ENCODE peak calls at places on chromosome X, in eight cellular contexts. One of them, this sample, is unnamed. For H3K27me3 and H3K9me3, the result is how much of the 10 kb centered on the place peaks cover.

GRCh38 chrX:108468486-108468885 is 28.8 kb downstream of the COL4A5 start:
- DNase-seq in sigmoid colon: no peak
- DNase-seq in Panc1: no peak
- DNase-seq in SK-N-SH: no peak
- DNase-seq in HCT116: no peak
- DNase-seq in endothelial cell of umbilical vein: no peak
- DNase-seq in stomach: no peak
- DNase-seq in HepG2: no peak
- DNase-seq in this sample: no peak

GRCh38 chrX:33161829-33162228 is 49.5 kb downstream of the DMD start:
- DNase-seq in stomach: no peak
- DNase-seq in Panc1: no peak
- DNase-seq in HCT116: no peak
- DNase-seq in sigmoid colon: no peak
- DNase-seq in HepG2: no peak
- DNase-seq in endothelial cell of umbilical vein: no peak
- DNase-seq in SK-N-SH: no peak
- DNase-seq in this sample: no peak

GRCh38 chrX:35711281-35711680 is 86.9 kb upstream of the MAGEB16 start:
- DNase-seq in endothelial cell of umbilical vein: no peak
- DNase-seq in Panc1: no peak
- DNase-seq in sigmoid colon: no peak
- DNase-seq in HepG2: no peak
- DNase-seq in stomach: no peak
- DNase-seq in HCT116: no peak
- DNase-seq in SK-N-SH: no peak
- DNase-seq in this sample: no peak

GRCh38 chrX:1462596-1463251 is 10.0 kb upstream of the ASMTL start:
- DNase-seq in endothelial cell of umbilical vein: peak
- DNase-seq in SK-N-SH: no peak
- DNase-seq in HepG2: no peak
- DNase-seq in Panc1: no peak
- DNase-seq in sigmoid colon: peak
- DNase-seq in HCT116: no peak
- DNase-seq in stomach: peak
- DNase-seq in this sample: no peak

GRCh38 chrX:103477496-103477895 is 41.8 kb downstream of the RAB40A start:
- DNase-seq in sigmoid colon: no peak
- DNase-seq in endothelial cell of umbilical vein: no peak
- DNase-seq in SK-N-SH: no peak
- DNase-seq in HCT116: no peak
- DNase-seq in Panc1: no peak
- DNase-seq in stomach: no peak
- DNase-seq in HepG2: no peak
- DNase-seq in this sample: no peak

GRCh38 chrX:68910743-68911142 is 81.9 kb downstream of the EFNB1 start:
- DNase-seq in Panc1: no peak
- DNase-seq in SK-N-SH: no peak
- DNase-seq in stomach: no peak
- DNase-seq in sigmoid colon: no peak
- DNase-seq in HepG2: no peak
- DNase-seq in HCT116: no peak
- DNase-seq in endothelial cell of umbilical vein: no peak
- DNase-seq in this sample: no peak

GRCh38 chrX:105515561-105515960 is 295.1 kb upstream of the TEX13A start:
- DNase-seq in SK-N-SH: no peak
- DNase-seq in stomach: no peak
- DNase-seq in HCT116: no peak
- DNase-seq in HepG2: no peak
- DNase-seq in sigmoid colon: no peak
- DNase-seq in Panc1: no peak
- DNase-seq in endothelial cell of umbilical vein: no peak
- DNase-seq in this sample: no peak

GRCh38 chrX:133657455-133657854 is 242.2 kb upstream of the GPC4 start:
- DNase-seq in sigmoid colon: no peak
- DNase-seq in stomach: no peak
- DNase-seq in HCT116: no peak
- DNase-seq in Panc1: no peak
- DNase-seq in HepG2: no peak
- DNase-seq in endothelial cell of umbilical vein: no peak
- DNase-seq in SK-N-SH: no peak
- DNase-seq in this sample: no peak

GRCh38 chrX:8245411-8245810 is 74.3 kb upstream of the VCX2 start:
- DNase-seq in HepG2: no peak
- DNase-seq in HCT116: no peak
- DNase-seq in SK-N-SH: no peak
- DNase-seq in Panc1: no peak
- DNase-seq in endothelial cell of umbilical vein: no peak
- DNase-seq in sigmoid colon: no peak
- DNase-seq in stomach: no peak
- DNase-seq in this sample: no peak

GRCh38 chrX:123425904-123426303 is 241.8 kb downstream of the GRIA3 start:
- DNase-seq in stomach: no peak
- DNase-seq in HCT116: no peak
- DNase-seq in Panc1: no peak
- DNase-seq in sigmoid colon: no peak
- DNase-seq in endothelial cell of umbilical vein: no peak
- DNase-seq in SK-N-SH: no peak
- DNase-seq in HepG2: no peak
- DNase-seq in this sample: peak

GRCh38 chrX:15848576-15848975 is 6.0 kb downstream of the AP1S2 start:
- DNase-seq in Panc1: no peak
- DNase-seq in HCT116: no peak
- DNase-seq in SK-N-SH: no peak
- DNase-seq in sigmoid colon: no peak
- DNase-seq in stomach: no peak
- DNase-seq in endothelial cell of umbilical vein: no peak
- DNase-seq in HepG2: no peak
- DNase-seq in this sample: no peak

GRCh38 chrX:97402903-97403302 is 519.2 kb downstream of the RPA4 start:
- DNase-seq in sigmoid colon: no peak
- DNase-seq in stomach: no peak
- DNase-seq in Panc1: no peak
- DNase-seq in HCT116: no peak
- DNase-seq in SK-N-SH: no peak
- DNase-seq in HepG2: no peak
- DNase-seq in endothelial cell of umbilical vein: no peak
- DNase-seq in this sample: no peak

GRCh38 chrX:46327229-46328081 is 217.8 kb downstream of the ZNF674 start:
- DNase-seq in Panc1: no peak
- DNase-seq in stomach: peak
- DNase-seq in HepG2: peak
- DNase-seq in SK-N-SH: no peak
- DNase-seq in sigmoid colon: no peak
- DNase-seq in endothelial cell of umbilical vein: peak
- DNase-seq in HCT116: peak
- DNase-seq in this sample: no peak

GRCh38 chrX:12058087-12058486 is 80.2 kb upstream of the FRMPD4 start:
- DNase-seq in HepG2: no peak
- DNase-seq in stomach: no peak
- DNase-seq in HCT116: no peak
- DNase-seq in SK-N-SH: no peak
- DNase-seq in sigmoid colon: no peak
- DNase-seq in Panc1: no peak
- DNase-seq in endothelial cell of umbilical vein: peak
- DNase-seq in this sample: no peak

GRCh38 chrX:23699636-23700194 is 32.4 kb downstream of the PRDX4 start:
- DNase-seq in endothelial cell of umbilical vein: no peak
- DNase-seq in SK-N-SH: no peak
- DNase-seq in stomach: no peak
- DNase-seq in Panc1: no peak
- DNase-seq in HepG2: no peak
- DNase-seq in sigmoid colon: no peak
- DNase-seq in HCT116: no peak
- DNase-seq in this sample: peak

GRCh38 chrX:3250946-3251345 is 95.5 kb downstream of the MXRA5 start:
- DNase-seq in HepG2: no peak
- DNase-seq in Panc1: no peak
- DNase-seq in HCT116: no peak
- DNase-seq in endothelial cell of umbilical vein: no peak
- DNase-seq in SK-N-SH: no peak
- DNase-seq in sigmoid colon: no peak
- DNase-seq in stomach: no peak
- DNase-seq in this sample: no peak

GRCh38 chrX:20267924-20268701 is 1.4 kb upstream of the RPS6KA3 start:
- DNase-seq in endothelial cell of umbilical vein: peak
- DNase-seq in sigmoid colon: peak
- DNase-seq in HepG2: no peak
- DNase-seq in stomach: peak
- DNase-seq in SK-N-SH: peak
- DNase-seq in Panc1: no peak
- DNase-seq in HCT116: no peak
- DNase-seq in this sample: peak

GRCh38 chrX:2638279-2638678 is 52.8 kb upstream of the CD99 start:
- DNase-seq in stomach: no peak
- DNase-seq in HCT116: no peak
- DNase-seq in HepG2: no peak
- DNase-seq in sigmoid colon: no peak
- DNase-seq in SK-N-SH: no peak
- DNase-seq in endothelial cell of umbilical vein: no peak
- DNase-seq in Panc1: no peak
- DNase-seq in this sample: no peak

GRCh38 chrX:130082244-130083106 is 27.8 kb downstream of the ELF4 start:
- DNase-seq in SK-N-SH: no peak
- DNase-seq in HepG2: no peak
- DNase-seq in HCT116: no peak
- DNase-seq in endothelial cell of umbilical vein: no peak
- DNase-seq in stomach: peak
- DNase-seq in Panc1: no peak
- DNase-seq in sigmoid colon: peak
- DNase-seq in this sample: peak
- TF ChIP-seq POLR2AphosphoS5 in SK-N-SH: no peak
- TF ChIP-seq POLR2AphosphoS5 in HepG2: no peak
- TF ChIP-seq POLR2AphosphoS5 in HCT116: no peak
- TF ChIP-seq POLR2AphosphoS5 in endothelial cell of umbilical vein: no peak
- TF ChIP-seq POLR2AphosphoS5 in stomach: no peak
- TF ChIP-seq POLR2AphosphoS5 in Panc1: no peak
- TF ChIP-seq POLR2AphosphoS5 in sigmoid colon: no peak
- TF ChIP-seq POLR2AphosphoS5 in this sample: peak

DNA sequence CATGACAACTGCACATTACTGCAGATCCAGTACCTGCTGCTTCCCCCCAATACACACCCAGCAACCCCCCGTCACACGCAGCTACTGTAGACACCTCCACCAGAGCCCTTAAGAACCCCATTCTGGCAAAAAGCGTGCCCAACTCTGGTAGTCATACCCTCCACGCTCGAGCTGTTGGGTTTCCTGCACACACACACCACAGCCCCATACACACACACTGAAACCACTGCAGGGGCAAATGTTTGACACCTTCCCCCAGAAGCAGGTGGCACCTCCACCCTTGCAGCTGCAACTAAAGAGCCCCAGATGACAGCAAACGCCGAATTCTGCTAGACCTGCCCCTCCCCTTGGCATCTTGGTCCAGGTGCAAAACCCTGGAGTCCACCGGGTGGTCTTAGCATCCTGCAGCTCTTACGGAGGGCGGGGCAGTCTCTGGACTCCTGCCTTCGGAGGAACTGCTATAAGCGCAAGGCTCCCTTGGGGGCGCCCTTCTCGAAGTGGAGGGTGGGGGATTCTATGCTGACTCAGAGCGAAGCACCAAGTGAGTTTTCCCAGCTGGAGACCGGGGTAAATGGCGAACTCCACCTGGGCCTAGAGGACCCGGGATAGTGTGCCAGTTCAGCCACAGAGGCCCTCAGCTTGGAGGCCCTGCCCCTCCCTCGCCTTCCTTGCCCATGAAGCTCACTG is 1.5 kb downstream of the FRMPD3 start:
- DNase-seq in endothelial cell of umbilical vein: no peak
- DNase-seq in stomach: no peak
- DNase-seq in sigmoid colon: no peak
- DNase-seq in HepG2: no peak
- DNase-seq in HCT116: no peak
- DNase-seq in Panc1: no peak
- DNase-seq in SK-N-SH: no peak
- DNase-seq in this sample: no peak
- H3K27me3 ChIP-seq in endothelial cell of umbilical vein: under half
- H3K27me3 ChIP-seq in stomach: under half
- H3K27me3 ChIP-seq in sigmoid colon: under half
- H3K27me3 ChIP-seq in HepG2: under half
- H3K27me3 ChIP-seq in HCT116: under half
- H3K27me3 ChIP-seq in Panc1: under half
- H3K27me3 ChIP-seq in SK-N-SH: under half
- H3K27me3 ChIP-seq in this sample: under half

GRCh38 chrX:136260801-136261200 is 9.6 kb upstream of the MAP7D3 start:
- DNase-seq in Panc1: no peak
- DNase-seq in endothelial cell of umbilical vein: peak
- DNase-seq in HepG2: no peak
- DNase-seq in SK-N-SH: no peak
- DNase-seq in HCT116: no peak
- DNase-seq in sigmoid colon: no peak
- DNase-seq in stomach: no peak
- DNase-seq in this sample: no peak

GRCh38 chrX:136258951-136259350 is 7.8 kb upstream of the MAP7D3 start:
- DNase-seq in stomach: no peak
- DNase-seq in Panc1: no peak
- DNase-seq in SK-N-SH: no peak
- DNase-seq in sigmoid colon: no peak
- DNase-seq in endothelial cell of umbilical vein: peak
- DNase-seq in HepG2: no peak
- DNase-seq in HCT116: no peak
- DNase-seq in this sample: no peak

GRCh38 chrX:136262241-136262640 is 11.0 kb upstream of the MAP7D3 start:
- DNase-seq in SK-N-SH: no peak
- DNase-seq in sigmoid colon: no peak
- DNase-seq in HepG2: no peak
- DNase-seq in stomach: no peak
- DNase-seq in endothelial cell of umbilical vein: no peak
- DNase-seq in HCT116: no peak
- DNase-seq in Panc1: no peak
- DNase-seq in this sample: no peak

GRCh38 chrX:136261316-136261715 is 10.1 kb upstream of the MAP7D3 start:
- DNase-seq in sigmoid colon: no peak
- DNase-seq in Panc1: no peak
- DNase-seq in HCT116: no peak
- DNase-seq in endothelial cell of umbilical vein: no peak
- DNase-seq in HepG2: no peak
- DNase-seq in stomach: no peak
- DNase-seq in SK-N-SH: no peak
- DNase-seq in this sample: no peak

GRCh38 chrX:136259543-136259942 is 8.3 kb upstream of the MAP7D3 start:
- DNase-seq in stomach: no peak
- DNase-seq in endothelial cell of umbilical vein: peak
- DNase-seq in HepG2: no peak
- DNase-seq in SK-N-SH: no peak
- DNase-seq in sigmoid colon: no peak
- DNase-seq in HCT116: no peak
- DNase-seq in Panc1: no peak
- DNase-seq in this sample: no peak
- H3K9me3 ChIP-seq in stomach: under half
- H3K9me3 ChIP-seq in endothelial cell of umbilical vein: under half
- H3K9me3 ChIP-seq in HepG2: under half
- H3K9me3 ChIP-seq in SK-N-SH: under half
- H3K9me3 ChIP-seq in sigmoid colon: under half
- H3K9me3 ChIP-seq in HCT116: under half
- H3K9me3 ChIP-seq in Panc1: under half
- H3K9me3 ChIP-seq in this sample: under half

DNA sequence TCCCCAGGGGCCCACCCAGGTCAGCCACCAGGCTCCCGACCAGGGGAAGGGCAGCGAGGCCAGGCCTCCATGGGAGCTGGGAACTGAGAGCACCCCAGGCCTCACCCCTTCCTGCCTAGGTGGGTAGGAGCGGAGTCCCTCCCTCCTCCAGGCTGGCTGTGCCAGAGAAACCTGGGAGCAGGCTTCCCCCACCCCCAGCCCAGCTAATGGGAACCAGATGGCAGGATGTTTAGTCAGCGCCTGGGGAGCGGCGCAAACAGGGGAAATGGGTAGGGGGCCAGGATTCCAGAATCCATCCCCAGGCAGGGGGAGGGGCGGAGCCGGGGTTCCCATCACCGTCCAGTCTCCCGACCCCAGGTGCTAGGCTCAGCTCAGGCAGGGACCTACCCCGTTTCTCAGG is 6.7 kb upstream of the HAUS7 start:
- DNase-seq in sigmoid colon: no peak
- DNase-seq in stomach: no peak
- DNase-seq in SK-N-SH: peak
- DNase-seq in Panc1: no peak
- DNase-seq in HepG2: no peak
- DNase-seq in endothelial cell of umbilical vein: peak
- DNase-seq in HCT116: no peak
- DNase-seq in this sample: no peak
- TF ChIP-seq POLR2AphosphoS5 in sigmoid colon: no peak
- TF ChIP-seq POLR2AphosphoS5 in stomach: no peak
- TF ChIP-seq POLR2AphosphoS5 in SK-N-SH: peak
- TF ChIP-seq POLR2AphosphoS5 in Panc1: no peak
- TF ChIP-seq POLR2AphosphoS5 in HepG2: no peak
- TF ChIP-seq POLR2AphosphoS5 in endothelial cell of umbilical vein: no peak
- TF ChIP-seq POLR2AphosphoS5 in HCT116: no peak
- TF ChIP-seq POLR2AphosphoS5 in this sample: no peak